ENCODE peak calls at places on chromosomes 4 and X, in four cellular contexts. E is IMR-90, R is tibial nerve, V is sigmoid colon. G is an unnamed sample.

GRCh38 chrX:9997524-9997923 is 30.4 kb downstream of the CLDN34 start:
- DNase-seq in E (no peak), R (no peak), V (no peak), G (no peak)

GRCh38 chrX:153824348-153824747 is 6.0 kb downstream of the PDZD4 start:
- DNase-seq in E (no peak), R (no peak), V (peak; percentile 42), G (no peak)

GRCh38 chr4:15402146-15402545 is 25.7 kb upstream of the C1QTNF7 start:
- DNase-seq in E (peak; percentile 80), R (no peak), V (no peak), G (no peak)

GRCh38 chrX:69024931-69025330 is 140.3 kb downstream of the PJA1 start:
- DNase-seq in E (peak; percentile 59), R (peak; percentile 71), V (peak; percentile 88), G (peak; percentile 65)

GRCh38 chr4:3440011-3440410 is 1.8 kb upstream of the HGFAC start:
- DNase-seq in E (no peak), R (no peak), V (no peak), G (no peak)

GRCh38 chr4:56241500-56241899 is 145.8 kb downstream of the AASDH start:
- DNase-seq in E (no peak), R (no peak), V (no peak), G (no peak)

GRCh38 chr4:152860057-152860456 is 76.1 kb upstream of the FHDC1 start:
- DNase-seq in E (no peak), R (no peak), V (no peak), G (no peak)

GRCh38 chrX:139642241-139642927 is 65.6 kb downstream of the MCF2 start:
- DNase-seq in E (no peak), R (no peak), V (no peak), G (no peak)

GRCh38 chr4:159280442-159281172 is 177.7 kb downstream of the RAPGEF2 start:
- DNase-seq in E (no peak), R (no peak), V (no peak), G (peak; percentile 51)

GRCh38 chrX:55598333-55598732 is 24.9 kb upstream of the FOXR2 start:
- DNase-seq in E (no peak), R (no peak), V (no peak), G (no peak)

GRCh38 chrX:129996120-129996519 is 13.7 kb downstream of the BCORL1 start:
- DNase-seq in E (peak; percentile 16), R (no peak), V (no peak), G (no peak)

GRCh38 chrX:9562851-9563250 is 98.0 kb downstream of the TBL1X start:
- DNase-seq in E (peak; percentile 89), R (no peak), V (no peak), G (no peak)

GRCh38 chr4:76984127-76984526 is 34.6 kb downstream of the SEPTIN11 start:
- DNase-seq in E (peak; percentile 69), R (no peak), V (peak; percentile 77), G (no peak)

GRCh38 chr4:38678078-38678477 is 14.1 kb downstream of the KLF3 start:
- DNase-seq in E (peak; percentile 100), R (no peak), V (no peak), G (no peak)

GRCh38 chrX:30821116-30821515 is 67.9 kb downstream of the TAB3 start:
- DNase-seq in E (no peak), R (no peak), V (no peak), G (no peak)

GRCh38 chr4:137896221-137896737 is 345.9 kb downstream of the SLC7A11 start:
- DNase-seq in E (peak; percentile 23), R (no peak), V (no peak), G (no peak)

GRCh38 chr4:53855886-53856260 is 208.5 kb downstream of the CHIC2 start:
- DNase-seq in E (peak; percentile 91), R (no peak), V (peak; percentile 67), G (no peak)

GRCh38 chr4:37825943-37826281 is 574 bp upstream of the PGM2 start:
- DNase-seq in E (no peak), R (no peak), V (no peak), G (no peak)

GRCh38 chr4:38691251-38692008 is 27.4 kb downstream of the KLF3 start:
- DNase-seq in E (peak; percentile 95), R (no peak), V (peak; percentile 70), G (no peak)

GRCh38 chr4:1194028-1194900 is 21.9 kb upstream of the SPON2 start:
- DNase-seq in E (peak; percentile 49), R (peak; percentile 12), V (peak; percentile 94), G (no peak)

GRCh38 chr4:1192493-1193205 is 20.3 kb upstream of the SPON2 start:
- DNase-seq in E (no peak), R (peak; percentile 15), V (peak; percentile 72), G (no peak)

GRCh38 chr4:1192091-1192492 is 19.7 kb upstream of the SPON2 start:
- DNase-seq in E (peak; percentile 99), R (peak; percentile 81), V (peak; percentile 97), G (peak; percentile 79)

GRCh38 chr4:1195109-1195671 is 22.8 kb upstream of the SPON2 start:
- DNase-seq in E (no peak), R (peak; percentile 10), V (peak; percentile 74), G (no peak)

GRCh38 chr4:1193206-1194027 is 21.0 kb upstream of the SPON2 start:
- DNase-seq in E (no peak), R (peak; percentile 10), V (peak; percentile 58), G (no peak)
- H3K27ac ChIP-seq in E (peak overlapping the region; percentile 95), R (peak overlapping the region; percentile 92), V (peak overlapping the region; percentile 86), G (no peak overlapping the region)

DNA sequence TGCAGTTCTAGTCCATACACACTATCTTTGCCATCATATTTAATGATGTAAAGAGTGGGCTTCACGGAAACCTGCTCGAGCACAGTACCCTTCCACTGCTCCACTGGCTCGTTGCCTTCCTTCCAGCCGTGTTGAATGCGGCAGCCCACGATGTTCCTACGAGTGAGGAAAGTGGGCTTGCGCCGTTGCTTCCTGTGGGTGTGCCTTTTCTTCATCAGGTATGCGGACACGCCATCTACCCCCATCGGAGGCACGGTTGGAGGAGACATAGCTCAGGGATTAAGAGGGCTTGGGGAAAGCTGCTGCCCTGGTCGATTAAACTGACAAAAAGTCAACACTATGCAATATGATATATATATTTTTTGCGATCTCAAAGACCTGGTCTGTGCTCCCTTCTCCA is 581 bp downstream of the SPIN4 start:
- DNase-seq in E (no peak), R (no peak), V (no peak), G (no peak)
- H3K27ac ChIP-seq in E (peak overlapping the region; percentile 95), R (peak overlapping the region; percentile 17), V (peak overlapping the region; percentile 83), G (no peak overlapping the region)

DNA sequence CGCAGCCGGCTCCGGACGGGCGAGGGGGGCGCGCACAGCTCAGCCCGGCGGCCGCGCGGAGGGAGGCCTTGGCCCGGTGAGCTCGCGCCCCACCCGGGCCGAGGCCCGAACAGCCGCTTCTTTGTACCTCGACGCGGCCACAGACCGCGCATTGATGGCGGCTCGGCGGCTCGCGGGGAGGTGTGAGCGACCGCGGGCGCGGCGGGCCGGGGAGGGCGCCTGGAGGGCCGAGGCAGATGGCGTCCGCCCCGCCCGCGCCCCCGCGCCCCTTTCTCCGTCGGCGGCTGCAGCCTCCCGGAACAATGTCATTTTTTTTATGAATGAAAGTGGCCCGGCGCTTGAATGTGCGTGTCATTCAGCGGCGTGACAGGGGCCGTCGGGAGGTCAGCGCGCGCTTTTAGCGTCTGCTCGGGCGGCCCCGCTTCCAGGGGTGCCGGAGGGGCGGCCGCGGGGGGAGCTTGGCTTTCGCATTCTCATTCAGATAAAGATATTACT is 1.8 kb downstream of the FGFR3 start:
- DNase-seq in E (no peak), R (no peak), V (no peak), G (no peak)
- H3K27ac ChIP-seq in E (no peak overlapping the region), R (no peak overlapping the region), V (peak overlapping the region; percentile 14), G (no peak overlapping the region)

DNA sequence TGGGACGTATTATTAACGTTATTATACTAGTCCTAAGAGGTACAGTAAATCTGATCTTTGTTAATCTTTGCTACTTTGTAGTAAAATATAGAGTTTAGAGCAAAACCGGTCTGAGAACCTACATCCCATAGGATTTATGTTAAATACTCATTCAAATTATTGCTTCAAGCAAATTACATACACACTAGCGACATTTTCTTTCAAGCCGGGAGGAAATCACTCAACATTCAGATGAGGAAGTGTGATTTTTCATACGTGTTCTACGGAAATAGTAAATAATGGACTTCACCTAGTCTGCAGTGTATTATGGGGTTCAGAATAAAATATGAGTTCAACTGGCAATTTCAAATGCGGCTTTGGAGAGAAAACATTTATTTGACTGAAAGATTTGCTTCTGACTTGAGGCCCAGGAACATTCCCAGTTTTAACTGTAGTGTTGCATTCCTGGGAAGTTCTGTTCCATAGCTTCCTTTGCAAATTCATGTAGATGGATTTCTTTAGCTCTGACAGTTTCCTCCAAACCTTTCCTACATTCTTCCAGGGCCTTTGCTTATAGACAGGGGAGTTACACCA is 5.2 kb upstream of the HAND2 start:
- DNase-seq in E (no peak), R (no peak), V (no peak), G (no peak)
- H3K27ac ChIP-seq in E (no peak overlapping the region), R (no peak overlapping the region), V (peak overlapping the region; percentile 99), G (no peak overlapping the region)

DNA sequence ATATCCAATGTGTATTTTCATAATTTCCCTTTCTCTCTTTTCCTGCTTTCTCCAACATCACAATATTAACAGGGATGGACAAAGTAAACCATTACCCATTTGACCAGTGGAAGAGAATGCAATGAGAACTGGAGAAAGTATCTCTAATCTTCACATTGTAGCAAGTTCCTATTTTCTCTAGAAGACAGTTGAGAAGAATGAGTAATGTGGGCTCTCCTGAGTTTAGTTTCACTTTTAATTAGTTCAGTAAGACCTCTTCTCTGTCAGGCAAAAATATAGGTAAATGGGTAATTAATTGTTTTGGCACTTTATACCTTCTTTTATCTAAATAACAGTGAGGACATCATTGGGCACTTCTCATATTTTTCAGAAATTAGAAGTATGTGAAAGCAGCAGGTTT is 602.0 kb downstream of the GLUD2 start:
- DNase-seq in E (no peak), R (no peak), V (no peak), G (no peak)
- H3K27ac ChIP-seq in E (no peak overlapping the region), R (no peak overlapping the region), V (no peak overlapping the region), G (no peak overlapping the region)

DNA sequence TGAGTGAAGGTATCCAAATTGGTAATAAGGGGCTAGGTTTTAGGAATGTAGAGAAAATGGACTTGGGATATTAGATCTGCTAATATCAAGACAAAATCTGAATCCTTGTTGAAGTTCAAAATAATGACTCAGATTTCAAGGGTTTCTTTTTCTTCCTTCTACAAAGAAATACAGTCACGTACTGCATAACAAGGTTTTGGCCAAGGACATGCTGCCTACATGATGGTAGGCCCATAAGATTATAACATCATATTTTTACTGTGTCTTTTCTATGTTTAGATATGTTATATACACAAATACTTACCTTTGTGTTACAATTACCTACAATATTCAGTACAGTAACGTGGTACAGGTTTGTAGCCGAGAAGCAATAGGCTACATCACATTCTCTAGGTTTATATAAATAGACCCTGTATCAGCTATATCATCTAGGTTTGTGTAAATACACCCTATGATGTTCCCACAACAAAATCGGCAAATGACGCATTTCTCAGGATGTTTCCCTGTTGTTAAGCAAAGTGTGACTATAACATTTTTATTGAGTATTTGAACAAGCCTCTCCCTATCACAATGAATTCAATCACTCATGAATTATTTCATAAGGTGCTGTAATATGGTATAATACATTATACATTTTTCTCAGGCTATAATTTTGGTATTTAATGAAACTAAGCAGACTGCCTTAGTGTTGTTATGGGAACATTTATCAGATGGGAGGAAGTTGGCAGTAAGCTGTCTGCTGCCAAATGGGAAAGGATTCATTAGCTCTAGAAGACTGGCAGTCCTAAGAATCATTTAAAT is 186.3 kb downstream of the PPP3CA start:
- DNase-seq in E (no peak), R (no peak), V (no peak), G (no peak)
- H3K27ac ChIP-seq in E (no peak overlapping the region), R (no peak overlapping the region), V (no peak overlapping the region), G (no peak overlapping the region)

DNA sequence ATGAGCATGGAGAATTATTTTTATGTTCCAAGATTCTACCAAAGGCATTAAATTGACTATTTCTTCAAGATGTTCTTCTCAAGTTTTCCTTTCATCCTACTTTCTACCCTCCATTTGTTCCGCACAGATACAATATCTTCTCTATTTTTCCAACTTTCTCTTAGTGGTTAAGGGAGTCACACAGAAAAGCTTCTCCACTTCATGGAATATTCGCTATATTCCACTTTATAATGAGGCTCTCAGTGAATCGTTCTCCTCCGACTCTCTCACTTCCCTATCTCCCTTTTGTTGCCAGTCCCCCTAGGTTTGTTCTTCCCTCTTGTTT is 1.3 kb downstream of the SH3D19 start:
- DNase-seq in E (no peak), R (no peak), V (no peak), G (no peak)
- H3K27ac ChIP-seq in E (no peak overlapping the region), R (peak overlapping the region; percentile 94), V (peak overlapping the region; percentile 95), G (no peak overlapping the region)